ENCODE peak calls at places on chromosomes 4 and X, in eight cellular contexts. E is cardiac fibroblast; D is lower leg skin; K is left ventricle myocardium inferior; A is heart right ventricle; Z is HCT116; S is gastrocnemius medialis; U is CD8-positive, alpha-beta T cell. I is an unnamed sample.

GRCh38 chrX:41857670-41858069 is 65.7 kb downstream of the CASK start:
- DNase-seq in E (no peak), U (no peak), D (no peak), A (no peak), S (no peak), K (no peak), Z (no peak), I (no peak)

GRCh38 chr4:153788064-153788418 is 842 bp downstream of the SFRP2 start:
- DNase-seq in D (no peak), S (no peak), U (no peak), A (no peak), Z (no peak), K (no peak), E (no peak), I (peak; percentile 28)

GRCh38 chrX:154123241-154124219 is 20.5 kb upstream of the OPN1LW start:
- DNase-seq in K (peak; percentile 29), D (peak; percentile 83), Z (no peak), A (peak; percentile 22), E (no peak), U (peak; percentile 38), S (no peak), I (no peak)

GRCh38 chrX:129522184-129523059 is 868 bp downstream of the SMARCA1 start:
- DNase-seq in E (peak; percentile 60), K (peak; percentile 34), U (peak; percentile 9), S (no peak), A (peak; percentile 56), D (no peak), Z (peak; percentile 16), I (peak; percentile 73)

GRCh38 chrX:281166-281999 is at the start of gene PLCXD1:
- DNase-seq in K (peak; percentile 24), U (no peak), S (no peak), A (no peak), Z (no peak), E (peak; percentile 34), D (no peak), I (peak; percentile 20)

GRCh38 chr4:24781999-24782745 is 13.2 kb upstream of the SOD3 start:
- DNase-seq in U (no peak), D (no peak), A (no peak), S (no peak), K (no peak), E (peak; percentile 26), Z (no peak), I (no peak)

GRCh38 chrX:140091276-140091886 is 126.1 kb upstream of the CXorf66 start:
- DNase-seq in U (no peak), D (peak; percentile 83), A (no peak), K (peak; percentile 25), Z (no peak), E (no peak), S (no peak), I (peak; percentile 60)

GRCh38 chrX:109840585-109840984 is 107.5 kb upstream of the ACSL4 start:
- DNase-seq in D (no peak), U (no peak), E (peak; percentile 96), A (peak; percentile 37), S (no peak), K (no peak), Z (peak; percentile 21), I (peak; percentile 63)

GRCh38 chr4:41600243-41600642 is 62.3 kb downstream of the LIMCH1 start:
- DNase-seq in K (no peak), S (no peak), U (no peak), D (no peak), Z (peak; percentile 12), E (peak; percentile 26), A (peak; percentile 23), I (no peak)

GRCh38 chrX:1355800-1356148 is 19.2 kb downstream of the IL3RA start:
- DNase-seq in A (no peak), K (no peak), S (no peak), D (no peak), Z (no peak), U (no peak), E (no peak), I (no peak)

GRCh38 chrX:115452256-115452655 is 108.7 kb upstream of the PLS3 start:
- DNase-seq in S (no peak), Z (no peak), U (no peak), K (no peak), D (no peak), E (peak; percentile 68), A (no peak), I (no peak)

GRCh38 chr4:13092702-13093101 is 391.4 kb downstream of the RAB28 start:
- DNase-seq in D (no peak), E (no peak), U (no peak), Z (no peak), K (no peak), S (peak; percentile 10), A (peak; percentile 26), I (no peak)

GRCh38 chrX:77174680-77175336 is 272.4 kb upstream of the FGF16 start:
- DNase-seq in A (no peak), D (no peak), K (no peak), U (no peak), Z (no peak), E (peak; percentile 52), S (no peak), I (peak; percentile 69)

GRCh38 chr4:143586080-143586479 is 72.6 kb downstream of the SMARCA5 start:
- DNase-seq in S (no peak), D (no peak), E (peak; percentile 92), K (no peak), U (no peak), A (no peak), Z (no peak), I (no peak)

GRCh38 chr4:114684462-114684861 is 85.9 kb downstream of the UGT8 start:
- DNase-seq in D (no peak), Z (no peak), K (no peak), S (no peak), U (no peak), E (no peak), A (no peak), I (no peak)

GRCh38 chrX:48785525-48786214 is 720 bp upstream of the GATA1 start:
- DNase-seq in D (peak; percentile 65), Z (no peak), U (no peak), S (no peak), A (no peak), K (no peak), E (no peak), I (no peak)

GRCh38 chr4:142645478-142646108 is 200.5 kb downstream of the INPP4B start:
- DNase-seq in Z (no peak), D (no peak), K (no peak), E (peak; percentile 16), A (peak; percentile 17), S (no peak), U (no peak), I (no peak)

GRCh38 chr4:147547314-147548056 is 66.6 kb downstream of the EDNRA start:
- DNase-seq in S (no peak), U (no peak), K (no peak), D (no peak), A (no peak), Z (no peak), E (peak; percentile 91), I (no peak)

GRCh38 chr4:7399433-7400234 is 35.1 kb downstream of the PSAPL1 start:
- DNase-seq in E (no peak), K (no peak), A (no peak), S (no peak), U (peak; percentile 2), D (no peak), Z (no peak), I (no peak)

GRCh38 chrX:46587158-46587557 is 13.6 kb downstream of the CHST7 start:
- DNase-seq in S (no peak), A (no peak), E (peak; percentile 81), D (no peak), Z (no peak), K (no peak), U (no peak), I (no peak)

GRCh38 chr4:55947912-55948725 is 626 bp upstream of the CEP135 start:
- DNase-seq in S (no peak), E (peak; percentile 97), D (no peak), K (no peak), Z (peak; percentile 28), A (no peak), U (peak; percentile 33), I (no peak)

GRCh38 chrX:135308345-135308855 is 880 bp upstream of the ETDC start:
- DNase-seq in S (no peak), D (no peak), U (no peak), A (no peak), K (no peak), Z (no peak), E (no peak), I (no peak)

GRCh38 chr4:184453402-184454160 is 20.8 kb downstream of the IRF2 start:
- DNase-seq in E (peak; percentile 90), S (peak; percentile 23), U (peak; percentile 37), K (no peak), A (peak; percentile 28), D (no peak), Z (no peak), I (no peak)

GRCh38 chrX:114127005-114127404 is 456.9 kb upstream of the HTR2C start:
- DNase-seq in K (no peak), U (no peak), D (no peak), S (no peak), E (no peak), Z (no peak), A (no peak), I (no peak)
- TF ChIP-seq CTCF in K (no peak), U (no peak), D (no peak), S (no peak), E (no peak), Z (no peak), A (no peak), I (no peak)

GRCh38 chr4:92657695-92658094 is 353.9 kb downstream of the GRID2 start:
- DNase-seq in E (no peak), Z (no peak), U (no peak), S (no peak), D (no peak), A (no peak), K (no peak), I (no peak)

GRCh38 chr4:92654084-92654483 is 350.3 kb downstream of the GRID2 start:
- DNase-seq in K (no peak), S (no peak), D (no peak), A (no peak), U (no peak), E (no peak), Z (no peak), I (no peak)

GRCh38 chr4:92658318-92658717 is 354.6 kb downstream of the GRID2 start:
- DNase-seq in K (no peak), E (no peak), U (no peak), A (no peak), D (no peak), S (no peak), Z (no peak), I (no peak)
- H3K4me3 ChIP-seq in K (no peak overlapping the region), E (no peak overlapping the region), U (no peak overlapping the region), A (no peak overlapping the region), D (no peak overlapping the region), S (no peak overlapping the region), Z (no peak overlapping the region), I (no peak overlapping the region)

GRCh38 chrX:45557390-45557789 is 356.7 kb upstream of the DIPK2B start:
- DNase-seq in A (no peak), D (no peak), Z (no peak), S (no peak), E (peak; percentile 18), K (no peak), U (no peak), I (no peak)
- TF ChIP-seq CTCF in A (no peak), D (no peak), Z (no peak), S (peak; percentile 9), E (no peak), K (peak; percentile 12), U (no peak), I (peak; percentile 12)

GRCh38 chrX:118675336-118675965 is 52.0 kb upstream of the IL13RA1 start:
- DNase-seq in Z (no peak), S (no peak), K (no peak), U (no peak), A (no peak), D (no peak), E (no peak), I (no peak)
- H3K4me3 ChIP-seq in Z (no peak overlapping the region), S (no peak overlapping the region), K (no peak overlapping the region), U (no peak overlapping the region), A (no peak overlapping the region), D (no peak overlapping the region), E (no peak overlapping the region), I (no peak overlapping the region)

I was measured in tibial artery.